ENCODE peak calls at places on chromosomes 3 and 15, in ten cellular contexts. One of them, this sample, is unnamed.

GRCh38 chr15:45351229-45351628 is 27.1 kb downstream of the GATM start:
- DNase-seq in GM13977: no peak
- DNase-seq in endothelial cell: no peak
- DNase-seq in fibroblast of pulmonary artery: no peak
- DNase-seq in NB4: no peak
- DNase-seq in mucosa of descending colon: no peak
- DNase-seq in HFFc6: no peak
- DNase-seq in Peyer's patch: no peak
- DNase-seq in bronchial epithelial cell: no peak
- DNase-seq in left ventricle myocardium inferior: no peak
- DNase-seq in this sample: no peak

GRCh38 chr15:40594429-40594836 is 384 bp downstream of the KNL1 start:
- DNase-seq in NB4: peak
- DNase-seq in mucosa of descending colon: peak
- DNase-seq in fibroblast of pulmonary artery: peak
- DNase-seq in left ventricle myocardium inferior: peak
- DNase-seq in bronchial epithelial cell: peak
- DNase-seq in HFFc6: peak
- DNase-seq in endothelial cell: peak
- DNase-seq in GM13977: peak
- DNase-seq in Peyer's patch: peak
- DNase-seq in this sample: peak

GRCh38 chr3:10763817-10764313 is 52.2 kb upstream of the SLC6A11 start:
- DNase-seq in endothelial cell: no peak
- DNase-seq in HFFc6: no peak
- DNase-seq in mucosa of descending colon: no peak
- DNase-seq in NB4: no peak
- DNase-seq in Peyer's patch: no peak
- DNase-seq in left ventricle myocardium inferior: no peak
- DNase-seq in fibroblast of pulmonary artery: no peak
- DNase-seq in GM13977: no peak
- DNase-seq in bronchial epithelial cell: no peak
- DNase-seq in this sample: no peak

GRCh38 chr15:48861813-48862431 is 16.0 kb upstream of the EID1 start:
- DNase-seq in fibroblast of pulmonary artery: peak
- DNase-seq in endothelial cell: peak
- DNase-seq in GM13977: peak
- DNase-seq in Peyer's patch: no peak
- DNase-seq in mucosa of descending colon: no peak
- DNase-seq in left ventricle myocardium inferior: no peak
- DNase-seq in HFFc6: peak
- DNase-seq in NB4: peak
- DNase-seq in bronchial epithelial cell: peak
- DNase-seq in this sample: peak

GRCh38 chr3:38136272-38136806 is 588 bp downstream of the ACAA1 start:
- DNase-seq in GM13977: peak
- DNase-seq in mucosa of descending colon: no peak
- DNase-seq in bronchial epithelial cell: no peak
- DNase-seq in endothelial cell: no peak
- DNase-seq in NB4: peak
- DNase-seq in left ventricle myocardium inferior: no peak
- DNase-seq in Peyer's patch: peak
- DNase-seq in HFFc6: no peak
- DNase-seq in fibroblast of pulmonary artery: peak
- DNase-seq in this sample: peak

GRCh38 chr3:70840106-70840870 is 527.9 kb upstream of the MDFIC2 start:
- DNase-seq in GM13977: no peak
- DNase-seq in HFFc6: no peak
- DNase-seq in mucosa of descending colon: no peak
- DNase-seq in endothelial cell: no peak
- DNase-seq in Peyer's patch: no peak
- DNase-seq in NB4: no peak
- DNase-seq in fibroblast of pulmonary artery: no peak
- DNase-seq in left ventricle myocardium inferior: no peak
- DNase-seq in bronchial epithelial cell: peak
- DNase-seq in this sample: no peak

GRCh38 chr3:30611613-30612421 is 5.4 kb downstream of the TGFBR2 start:
- DNase-seq in left ventricle myocardium inferior: no peak
- DNase-seq in mucosa of descending colon: no peak
- DNase-seq in HFFc6: peak
- DNase-seq in endothelial cell: no peak
- DNase-seq in fibroblast of pulmonary artery: peak
- DNase-seq in NB4: peak
- DNase-seq in bronchial epithelial cell: peak
- DNase-seq in GM13977: no peak
- DNase-seq in Peyer's patch: no peak
- DNase-seq in this sample: no peak

GRCh38 chr3:122802323-122802722 is 7.5 kb downstream of the SLC49A4 start:
- DNase-seq in Peyer's patch: no peak
- DNase-seq in endothelial cell: no peak
- DNase-seq in GM13977: no peak
- DNase-seq in NB4: no peak
- DNase-seq in fibroblast of pulmonary artery: no peak
- DNase-seq in mucosa of descending colon: no peak
- DNase-seq in left ventricle myocardium inferior: no peak
- DNase-seq in bronchial epithelial cell: no peak
- DNase-seq in HFFc6: no peak
- DNase-seq in this sample: no peak

GRCh38 chr3:69888040-69888945 is 111.2 kb upstream of the SAMMSON start:
- DNase-seq in GM13977: no peak
- DNase-seq in endothelial cell: no peak
- DNase-seq in bronchial epithelial cell: no peak
- DNase-seq in left ventricle myocardium inferior: no peak
- DNase-seq in HFFc6: no peak
- DNase-seq in NB4: no peak
- DNase-seq in Peyer's patch: no peak
- DNase-seq in mucosa of descending colon: no peak
- DNase-seq in fibroblast of pulmonary artery: no peak
- DNase-seq in this sample: no peak

GRCh38 chr15:100787567-100787941 is 92.1 kb upstream of the ALDH1A3 start:
- DNase-seq in GM13977: no peak
- DNase-seq in Peyer's patch: peak
- DNase-seq in bronchial epithelial cell: no peak
- DNase-seq in endothelial cell: no peak
- DNase-seq in left ventricle myocardium inferior: no peak
- DNase-seq in NB4: no peak
- DNase-seq in fibroblast of pulmonary artery: no peak
- DNase-seq in HFFc6: no peak
- DNase-seq in mucosa of descending colon: no peak
- DNase-seq in this sample: no peak

GRCh38 chr15:42274693-42274971 is 1.4 kb upstream of the TMEM87A start:
- DNase-seq in fibroblast of pulmonary artery: no peak
- DNase-seq in HFFc6: no peak
- DNase-seq in bronchial epithelial cell: no peak
- DNase-seq in endothelial cell: no peak
- DNase-seq in left ventricle myocardium inferior: no peak
- DNase-seq in mucosa of descending colon: peak
- DNase-seq in Peyer's patch: peak
- DNase-seq in GM13977: no peak
- DNase-seq in NB4: peak
- DNase-seq in this sample: no peak

GRCh38 chr3:38004415-38005075 is 14.0 kb downstream of the VILL start:
- DNase-seq in bronchial epithelial cell: peak
- DNase-seq in left ventricle myocardium inferior: peak
- DNase-seq in fibroblast of pulmonary artery: peak
- DNase-seq in Peyer's patch: peak
- DNase-seq in NB4: peak
- DNase-seq in GM13977: peak
- DNase-seq in HFFc6: peak
- DNase-seq in endothelial cell: peak
- DNase-seq in mucosa of descending colon: peak
- DNase-seq in this sample: peak

GRCh38 chr3:81218023-81218422 is 543.4 kb downstream of the GBE1 start:
- DNase-seq in endothelial cell: peak
- DNase-seq in HFFc6: peak
- DNase-seq in left ventricle myocardium inferior: no peak
- DNase-seq in mucosa of descending colon: no peak
- DNase-seq in NB4: peak
- DNase-seq in bronchial epithelial cell: peak
- DNase-seq in GM13977: no peak
- DNase-seq in fibroblast of pulmonary artery: peak
- DNase-seq in Peyer's patch: no peak
- DNase-seq in this sample: no peak

GRCh38 chr3:116276637-116277036 is 168.7 kb downstream of the LSAMP start:
- DNase-seq in fibroblast of pulmonary artery: no peak
- DNase-seq in left ventricle myocardium inferior: no peak
- DNase-seq in endothelial cell: no peak
- DNase-seq in HFFc6: no peak
- DNase-seq in Peyer's patch: no peak
- DNase-seq in bronchial epithelial cell: no peak
- DNase-seq in GM13977: no peak
- DNase-seq in NB4: no peak
- DNase-seq in mucosa of descending colon: no peak
- DNase-seq in this sample: no peak

GRCh38 chr3:20846081-20846480 is 660.1 kb upstream of the SGO1 start:
- DNase-seq in HFFc6: no peak
- DNase-seq in bronchial epithelial cell: no peak
- DNase-seq in NB4: no peak
- DNase-seq in Peyer's patch: no peak
- DNase-seq in mucosa of descending colon: no peak
- DNase-seq in GM13977: no peak
- DNase-seq in fibroblast of pulmonary artery: no peak
- DNase-seq in endothelial cell: no peak
- DNase-seq in left ventricle myocardium inferior: no peak
- DNase-seq in this sample: no peak

GRCh38 chr3:60594025-60594424 is 657.2 kb downstream of the FHIT start:
- DNase-seq in left ventricle myocardium inferior: peak
- DNase-seq in Peyer's patch: peak
- DNase-seq in fibroblast of pulmonary artery: peak
- DNase-seq in bronchial epithelial cell: peak
- DNase-seq in GM13977: no peak
- DNase-seq in HFFc6: no peak
- DNase-seq in endothelial cell: no peak
- DNase-seq in NB4: no peak
- DNase-seq in mucosa of descending colon: peak
- DNase-seq in this sample: no peak

DNA sequence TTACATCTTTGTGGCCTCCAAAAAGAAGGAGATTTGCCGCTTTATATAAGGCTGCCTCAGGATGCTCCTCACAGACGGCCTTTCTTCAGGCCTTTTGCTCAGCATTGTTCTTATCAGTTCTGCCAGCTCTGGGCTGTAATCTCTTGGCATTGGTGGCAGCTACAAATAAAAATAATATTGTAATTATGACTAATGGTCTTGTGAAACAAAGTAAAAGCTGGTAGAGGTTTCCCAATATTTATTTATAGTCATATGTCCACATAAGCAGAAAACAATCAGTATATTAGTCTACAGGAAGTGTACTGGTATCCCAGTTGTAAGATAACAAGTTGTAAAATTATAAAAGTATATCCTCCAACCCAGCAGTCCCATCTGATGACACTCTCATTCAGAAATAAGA is 7.3 kb downstream of the NEK4 start:
- DNase-seq in GM13977: no peak
- DNase-seq in fibroblast of pulmonary artery: peak
- DNase-seq in NB4: no peak
- DNase-seq in endothelial cell: no peak
- DNase-seq in Peyer's patch: no peak
- DNase-seq in HFFc6: no peak
- DNase-seq in left ventricle myocardium inferior: no peak
- DNase-seq in mucosa of descending colon: no peak
- DNase-seq in bronchial epithelial cell: peak
- DNase-seq in this sample: no peak
- TF ChIP-seq CTCF in GM13977: no peak
- TF ChIP-seq CTCF in fibroblast of pulmonary artery: no peak
- TF ChIP-seq CTCF in NB4: no peak
- TF ChIP-seq CTCF in endothelial cell: no peak
- TF ChIP-seq CTCF in Peyer's patch: no peak
- TF ChIP-seq CTCF in HFFc6: no peak
- TF ChIP-seq CTCF in left ventricle myocardium inferior: no peak
- TF ChIP-seq CTCF in mucosa of descending colon: no peak
- TF ChIP-seq CTCF in bronchial epithelial cell: no peak
- TF ChIP-seq CTCF in this sample: no peak

GRCh38 chr15:98311566-98312188 is 336.7 kb upstream of the IGF1R start:
- DNase-seq in endothelial cell: peak
- DNase-seq in Peyer's patch: peak
- DNase-seq in left ventricle myocardium inferior: peak
- DNase-seq in mucosa of descending colon: peak
- DNase-seq in GM13977: peak
- DNase-seq in bronchial epithelial cell: peak
- DNase-seq in fibroblast of pulmonary artery: peak
- DNase-seq in NB4: peak
- DNase-seq in HFFc6: peak
- DNase-seq in this sample: peak
- TF ChIP-seq CTCF in endothelial cell: peak
- TF ChIP-seq CTCF in Peyer's patch: peak
- TF ChIP-seq CTCF in left ventricle myocardium inferior: peak
- TF ChIP-seq CTCF in mucosa of descending colon: peak
- TF ChIP-seq CTCF in GM13977: peak
- TF ChIP-seq CTCF in bronchial epithelial cell: peak
- TF ChIP-seq CTCF in fibroblast of pulmonary artery: peak
- TF ChIP-seq CTCF in NB4: peak
- TF ChIP-seq CTCF in HFFc6: peak
- TF ChIP-seq CTCF in this sample: peak

DNA sequence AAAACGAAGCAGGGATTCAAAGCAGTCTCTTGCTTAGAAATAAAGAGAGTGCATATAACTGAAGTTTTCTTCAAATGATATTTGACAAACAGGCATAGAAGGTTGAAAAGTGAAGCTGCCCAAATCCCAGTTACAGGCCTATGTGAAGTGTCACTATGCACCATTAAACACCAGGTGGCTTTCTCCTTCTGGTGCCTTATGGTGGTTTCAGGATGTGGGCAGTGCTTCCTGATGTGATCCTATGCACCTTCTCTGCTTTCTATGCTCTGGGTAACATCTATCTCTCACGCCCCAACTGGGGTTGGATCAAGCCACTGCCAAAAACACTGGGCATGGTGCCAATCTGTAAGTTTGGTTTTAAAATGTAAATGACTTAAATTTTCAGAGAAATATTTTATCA is 744.7 kb downstream of the TUSC7 start:
- DNase-seq in NB4: no peak
- DNase-seq in HFFc6: no peak
- DNase-seq in fibroblast of pulmonary artery: no peak
- DNase-seq in GM13977: no peak
- DNase-seq in endothelial cell: no peak
- DNase-seq in Peyer's patch: no peak
- DNase-seq in bronchial epithelial cell: no peak
- DNase-seq in mucosa of descending colon: no peak
- DNase-seq in left ventricle myocardium inferior: no peak
- DNase-seq in this sample: no peak
- TF ChIP-seq CTCF in NB4: no peak
- TF ChIP-seq CTCF in HFFc6: no peak
- TF ChIP-seq CTCF in fibroblast of pulmonary artery: no peak
- TF ChIP-seq CTCF in GM13977: no peak
- TF ChIP-seq CTCF in endothelial cell: no peak
- TF ChIP-seq CTCF in Peyer's patch: no peak
- TF ChIP-seq CTCF in bronchial epithelial cell: no peak
- TF ChIP-seq CTCF in mucosa of descending colon: no peak
- TF ChIP-seq CTCF in left ventricle myocardium inferior: no peak
- TF ChIP-seq CTCF in this sample: no peak

DNA sequence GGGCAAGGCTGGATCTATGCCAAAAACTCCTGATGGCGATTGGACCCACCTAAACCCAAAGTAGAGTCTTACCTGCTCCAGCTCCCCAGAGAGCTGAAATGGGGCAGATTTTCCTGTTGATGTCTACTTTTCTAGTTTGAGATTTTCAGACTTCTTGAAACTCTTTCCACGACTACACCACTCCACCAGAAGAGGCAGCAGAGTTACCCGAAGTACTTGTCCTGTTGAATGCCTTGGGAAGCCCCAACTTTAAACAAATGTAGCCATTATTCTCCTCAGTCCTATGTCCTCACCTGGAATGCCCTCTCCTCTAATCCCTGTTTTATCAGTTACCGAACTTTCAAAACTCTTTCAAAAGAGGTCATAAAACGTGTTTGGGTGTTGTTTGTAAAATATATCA is 843.8 kb downstream of the VGLL3 start:
- DNase-seq in NB4: peak
- DNase-seq in bronchial epithelial cell: no peak
- DNase-seq in HFFc6: no peak
- DNase-seq in fibroblast of pulmonary artery: no peak
- DNase-seq in Peyer's patch: no peak
- DNase-seq in left ventricle myocardium inferior: no peak
- DNase-seq in mucosa of descending colon: no peak
- DNase-seq in endothelial cell: no peak
- DNase-seq in GM13977: no peak
- DNase-seq in this sample: no peak
- TF ChIP-seq CTCF in NB4: no peak
- TF ChIP-seq CTCF in bronchial epithelial cell: no peak
- TF ChIP-seq CTCF in HFFc6: no peak
- TF ChIP-seq CTCF in fibroblast of pulmonary artery: no peak
- TF ChIP-seq CTCF in Peyer's patch: no peak
- TF ChIP-seq CTCF in left ventricle myocardium inferior: no peak
- TF ChIP-seq CTCF in mucosa of descending colon: no peak
- TF ChIP-seq CTCF in endothelial cell: no peak
- TF ChIP-seq CTCF in GM13977: no peak
- TF ChIP-seq CTCF in this sample: no peak